ENCODE peak calls at places on chromosomes 6 and 20, in four cellular contexts. C, B, Q and Z are unnamed samples.

GRCh38 chr20:17840423-17840822 is 128.2 kb downstream of the SNX5 start:
- DNase-seq in C (no peak), B (no peak), Q (no peak), Z (no peak)

GRCh38 chr6:31659649-31660223 is 842 bp downstream of the C6orf47 start:
- DNase-seq in C (no peak), Q (no peak), B (no peak), Z (no peak)

GRCh38 chr6:121849477-121849876 is 414.0 kb downstream of the GJA1 start:
- DNase-seq in Q (peak; percentile 73), B (peak; percentile 67), C (peak; percentile 8), Z (peak; percentile 2)

GRCh38 chr6:133707456-133707855 is 181.5 kb upstream of the TCF21 start:
- DNase-seq in B (no peak), C (no peak), Q (no peak), Z (no peak)

GRCh38 chr6:95596021-95596420 is 18.7 kb downstream of the MANEA start:
- DNase-seq in C (no peak), B (no peak), Q (no peak), Z (no peak)

GRCh38 chr20:48776306-48776705 is 51.5 kb downstream of the PREX1 start:
- DNase-seq in C (no peak), B (no peak), Q (no peak), Z (no peak)

GRCh38 chr6:4928426-4928825 is 75.4 kb downstream of the RPP40 start:
- DNase-seq in C (no peak), B (no peak), Q (no peak), Z (no peak)

GRCh38 chr6:116545661-116546060 is at the start of gene TRAPPC3L:
- DNase-seq in B (no peak), Q (no peak), C (no peak), Z (no peak)

GRCh38 chr6:169990095-169991030 is 238.9 kb downstream of the ERMARD start:
- DNase-seq in Q (no peak), B (no peak), C (peak; percentile 51), Z (no peak)

GRCh38 chr20:3765171-3765887 is 2.2 kb downstream of the ADISSP start:
- DNase-seq in Q (no peak), B (no peak), C (no peak), Z (no peak)

GRCh38 chr6:111231078-111231435 is 143.8 kb downstream of the SLC16A10 start:
- DNase-seq in B (no peak), Q (no peak), C (no peak), Z (no peak)

GRCh38 chr6:51855310-51856082 is 231.9 kb downstream of the PKHD1 start:
- DNase-seq in C (peak; percentile 46), B (peak; percentile 79), Q (peak; percentile 44), Z (peak; percentile 43)

GRCh38 chr6:155832596-155832995 is 377.0 kb upstream of the NOX3 start:
- DNase-seq in C (no peak), B (peak; percentile 13), Q (peak; percentile 10), Z (no peak)

GRCh38 chr6:34152806-34153565 is 7.1 kb upstream of the GRM4 start:
- DNase-seq in B (no peak), Q (no peak), C (no peak), Z (peak; percentile 21)

GRCh38 chr6:113969888-113970807 is 800 bp downstream of the HDAC2 start:
- DNase-seq in B (peak; percentile 48), C (peak; percentile 32), Q (no peak), Z (peak; percentile 35)
- TF ChIP-seq POLR2A in B (no peak), C (no peak), Q (peak; percentile 48), Z (no peak)

DNA sequence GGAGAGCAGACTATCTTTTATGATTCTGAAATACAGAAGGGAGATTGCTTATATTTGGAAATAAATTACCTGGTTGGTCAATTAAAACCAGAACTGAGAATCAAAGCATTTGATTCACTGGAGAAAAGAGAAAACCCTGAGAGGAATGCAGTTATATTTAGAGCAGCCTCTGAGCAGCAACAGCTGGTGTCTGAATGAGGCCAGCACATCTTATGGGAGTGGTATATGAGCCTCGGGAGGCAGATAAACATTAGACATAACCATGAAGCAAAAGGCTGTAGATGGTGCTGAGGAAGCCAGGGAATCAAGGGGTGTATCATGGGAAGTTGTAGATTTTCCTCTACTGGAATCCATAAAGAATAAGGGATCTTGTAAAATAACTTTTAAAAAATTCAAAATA is 32.6 kb upstream of the ENPP5 start:
- DNase-seq in B (no peak), Q (no peak), C (no peak), Z (no peak)
- TF ChIP-seq TAF1 in B (no peak), Q (no peak), C (no peak), Z (no peak)

DNA sequence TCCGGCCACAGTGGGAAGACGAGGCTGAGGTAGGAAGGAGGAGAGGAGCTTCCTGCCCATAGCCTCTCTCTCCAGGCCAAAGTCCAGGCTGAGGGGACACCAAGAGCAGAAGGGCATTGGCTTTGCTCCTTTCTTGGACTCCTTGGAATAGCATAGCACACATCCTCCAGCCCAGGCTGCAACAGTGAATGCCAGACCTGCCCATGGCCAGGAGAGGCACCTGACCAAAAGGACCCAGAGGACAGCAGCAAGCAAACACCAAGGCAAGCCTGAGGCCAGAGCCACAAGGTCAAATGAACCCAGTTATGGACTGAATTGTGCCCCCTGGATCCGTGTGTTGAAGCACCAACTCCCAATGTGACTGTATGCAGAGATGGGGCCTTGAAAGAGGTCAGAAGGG is 126.7 kb upstream of the NXT1 start:
- DNase-seq in C (no peak), B (no peak), Q (no peak), Z (no peak)
- TF ChIP-seq POLR2A in C (no peak), B (no peak), Q (no peak), Z (no peak)

GRCh38 chr20:43193443-43193842 is 3.7 kb upstream of the PTPRT start:
- DNase-seq in C (no peak), Q (no peak), B (no peak), Z (no peak)

GRCh38 chr20:43194187-43194586 is 4.5 kb upstream of the PTPRT start:
- DNase-seq in Q (no peak), B (no peak), C (no peak), Z (no peak)

GRCh38 chr20:43191143-43191542 is 1.4 kb upstream of the PTPRT start:
- DNase-seq in C (no peak), B (no peak), Q (no peak), Z (no peak)

GRCh38 chr20:43190332-43190953 is 737 bp upstream of the PTPRT start:
- DNase-seq in C (no peak), B (no peak), Q (no peak), Z (no peak)

GRCh38 chr20:43191946-43192847 is 2.5 kb upstream of the PTPRT start:
- DNase-seq in Q (peak; percentile 51), C (no peak), B (peak; percentile 16), Z (no peak)
- TF ChIP-seq TAF1 in Q (no peak), C (no peak), B (no peak), Z (no peak)